ENCODE peak calls at places on chromosomes 4 and X, in eight cellular contexts. F, U, R, O, P, K, T and Y are unnamed samples.

GRCh38 chr4:129903861-129904260 is 807.9 kb downstream of the C4orf33 start:
- DNase-seq in U (no peak), P (no peak), F (no peak), O (no peak), T (no peak), K (no peak), R (no peak), Y (no peak)

GRCh38 chrX:107448625-107449468 is 605 bp upstream of the FRMPD3 start:
- DNase-seq in O (no peak), T (no peak), U (no peak), F (no peak), P (peak), K (no peak), R (no peak), Y (no peak)

GRCh38 chr4:90419124-90419711 is 292.0 kb downstream of the CCSER1 start:
- DNase-seq in F (no peak), O (no peak), U (no peak), R (no peak), K (no peak), T (no peak), P (no peak), Y (no peak)

GRCh38 chr4:6128221-6128871 is 72.0 kb downstream of the JAKMIP1 start:
- DNase-seq in R (peak), U (no peak), O (no peak), F (no peak), T (no peak), K (no peak), P (no peak), Y (no peak)

GRCh38 chrX:386768-387575 is at the start of gene PPP2R3B:
- DNase-seq in P (peak), O (peak), T (peak), K (peak), R (peak), F (peak), U (peak), Y (peak)

GRCh38 chr4:151807220-151807619 is 46.4 kb upstream of the GATB start:
- DNase-seq in O (no peak), K (peak), U (no peak), F (no peak), T (no peak), R (no peak), P (no peak), Y (no peak)

GRCh38 chr4:136025540-136025939 is 1506.8 kb downstream of the PCDH18 start:
- DNase-seq in U (no peak), P (no peak), K (no peak), F (no peak), R (no peak), O (no peak), T (no peak), Y (no peak)

GRCh38 chr4:183223046-183223445 is 97.0 kb downstream of the CLDN22 start:
- DNase-seq in K (no peak), R (no peak), T (no peak), U (no peak), F (no peak), P (no peak), O (no peak), Y (no peak)

GRCh38 chr4:157045507-157046127 is 30.3 kb upstream of the GLRB start:
- DNase-seq in F (peak), O (no peak), U (no peak), T (no peak), K (peak), P (no peak), R (no peak), Y (peak)

GRCh38 chrX:13669246-13669689 is 16.3 kb downstream of the TCEANC start:
- DNase-seq in T (peak), O (peak), K (peak), R (no peak), U (peak), P (peak), F (peak), Y (peak)

GRCh38 chrX:106608016-106608415 is 3.8 kb upstream of the RADX start:
- DNase-seq in K (no peak), T (no peak), R (no peak), F (no peak), P (no peak), O (no peak), U (no peak), Y (no peak)

GRCh38 chrX:136847874-136848273 is 32.7 kb downstream of the RBMX start:
- DNase-seq in U (no peak), R (no peak), T (no peak), F (peak), P (no peak), O (no peak), K (no peak), Y (no peak)

GRCh38 chrX:107654778-107655761 is 26.8 kb downstream of the PRPS1 start:
- DNase-seq in T (peak), P (peak), U (peak), O (peak), F (peak), K (peak), R (peak), Y (no peak)

GRCh38 chrX:44432641-44433040 is 89.2 kb upstream of the EFHC2 start:
- DNase-seq in P (no peak), O (no peak), U (no peak), K (no peak), T (no peak), R (no peak), F (no peak), Y (no peak)

GRCh38 chr4:76011700-76012387 is 4.5 kb upstream of the CXCL9 start:
- DNase-seq in P (no peak), T (no peak), F (no peak), O (no peak), R (no peak), U (no peak), K (peak), Y (peak)

GRCh38 chrX:106972896-106973295 is 27.1 kb downstream of the MORC4 start:
- DNase-seq in R (no peak), F (no peak), O (no peak), T (no peak), K (no peak), P (no peak), U (no peak), Y (no peak)

GRCh38 chr4:4377683-4378082 is 9.2 kb upstream of the NSG1 start:
- DNase-seq in K (no peak), T (no peak), R (no peak), O (no peak), P (no peak), U (no peak), F (no peak), Y (no peak)

GRCh38 chrX:132505116-132505515 is 16.3 kb upstream of the MBNL3 start:
- DNase-seq in U (no peak), R (no peak), P (no peak), F (no peak), T (no peak), K (peak), O (no peak), Y (peak)
- TF ChIP-seq CTCF in U (no peak), R (no peak), P (no peak), F (no peak), T (peak), K (no peak), O (no peak), Y (peak)

DNA sequence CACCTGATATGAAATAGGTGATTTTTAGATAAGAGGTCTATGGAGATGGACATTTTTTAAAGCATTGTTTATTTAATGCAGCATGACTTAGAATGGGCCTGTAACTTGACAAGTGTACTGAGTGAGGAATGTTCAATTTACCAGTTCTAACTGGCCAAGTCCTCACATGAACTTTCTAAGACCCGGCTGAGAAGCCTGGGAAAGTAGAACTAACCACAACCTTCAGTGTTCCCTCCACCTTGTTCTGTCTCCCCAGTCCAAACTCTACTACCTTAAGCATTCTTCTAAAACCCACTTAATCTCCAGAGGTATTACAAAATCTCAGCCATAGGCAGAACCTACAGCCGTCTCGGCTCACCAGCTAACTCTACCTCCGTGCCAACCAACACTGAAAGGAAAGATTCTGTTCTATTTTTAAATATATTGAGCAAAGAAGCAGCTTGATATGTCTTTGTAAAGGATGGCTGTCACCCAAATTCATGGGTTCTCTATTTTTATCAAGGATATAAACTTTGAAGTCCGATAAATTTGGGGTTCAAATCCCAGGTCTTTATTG is 6.8 kb downstream of the PPARGC1A start:
- DNase-seq in U (no peak), O (no peak), F (no peak), R (no peak), K (no peak), P (no peak), T (no peak), Y (no peak)
- TF ChIP-seq POLR2A in U (no peak), O (no peak), F (no peak), R (no peak), K (no peak), P (no peak), T (no peak), Y (no peak)

DNA sequence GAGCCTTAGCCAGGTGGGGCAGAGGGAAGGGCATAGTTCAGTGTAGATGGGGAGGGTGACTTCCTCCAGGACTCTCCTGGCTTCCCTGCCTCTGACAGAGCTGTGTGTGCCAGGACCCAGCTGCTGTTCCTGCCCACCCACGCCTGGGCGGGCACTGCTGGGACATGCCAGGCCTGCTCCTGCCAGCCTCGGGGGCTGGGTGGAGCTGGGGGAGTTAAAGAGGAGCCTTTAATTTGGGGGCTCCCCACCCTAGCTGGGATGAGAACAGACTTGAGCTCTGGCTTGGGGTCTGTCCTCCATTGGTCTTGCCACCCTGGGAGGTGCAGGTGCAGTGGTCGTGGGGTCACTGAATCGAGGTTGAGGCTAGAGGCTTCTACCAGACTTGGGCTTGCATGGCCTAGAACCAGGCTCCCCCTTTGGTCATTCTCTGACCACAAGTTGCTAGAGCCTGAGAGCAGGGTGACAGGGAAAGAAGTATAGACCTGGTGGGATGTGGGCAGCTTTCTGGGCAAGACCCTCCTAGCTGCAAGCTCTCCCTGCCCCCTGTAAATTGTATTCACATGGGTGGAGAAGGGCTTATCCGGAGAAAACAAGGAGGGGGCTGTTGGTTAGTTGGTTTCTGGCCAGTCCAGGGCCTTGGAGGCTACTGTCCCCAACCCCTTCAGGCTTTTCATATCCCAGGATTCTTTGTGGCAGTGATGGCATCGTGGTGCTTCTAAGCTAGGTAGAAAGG is 5.7 kb downstream of the EFNB1 start:
- DNase-seq in P (no peak), U (no peak), O (peak), K (no peak), T (peak), R (no peak), F (no peak), Y (no peak)
- H3K27ac ChIP-seq in P (no peak), U (peak), O (peak), K (peak), T (no peak), R (no peak), F (no peak), Y (no peak)

GRCh38 chr4:2371765-2372487 is 46.5 kb downstream of the ZFYVE28 start:
- DNase-seq in K (no peak), O (no peak), U (no peak), R (peak), T (no peak), F (no peak), P (no peak), Y (no peak)
- TF ChIP-seq CTCF in K (no peak), O (no peak), U (no peak), R (no peak), T (no peak), F (no peak), P (no peak), Y (no peak)

GRCh38 chr4:155953151-155954117 is at the start of gene CTSO:
- DNase-seq in F (peak), R (peak), O (peak), U (peak), T (peak), K (peak), P (peak), Y (peak)
- TF ChIP-seq POLR2A in F (no peak), R (peak), O (no peak), U (no peak), T (peak), K (peak), P (peak), Y (no peak)

GRCh38 chr4:168766537-168767316 is 243.3 kb downstream of the CBR4 start:
- DNase-seq in K (no peak), P (no peak), O (no peak), R (no peak), U (no peak), F (no peak), T (no peak), Y (no peak)
- H3K27ac ChIP-seq in K (peak), P (no peak), O (peak), R (no peak), U (peak), F (no peak), T (no peak), Y (no peak)

GRCh38 chr4:104491396-104491821 is 3.3 kb downstream of the CXXC4 start:
- DNase-seq in R (peak), T (peak), F (peak), O (no peak), U (peak), P (peak), K (peak), Y (peak)
- TF ChIP-seq CTCF in R (no peak), T (no peak), F (no peak), O (no peak), U (no peak), P (no peak), K (no peak), Y (no peak)

GRCh38 chr4:139666735-139667266 is 1.2 kb downstream of the MGST2 start:
- DNase-seq in O (peak), T (no peak), F (peak), U (peak), R (no peak), P (peak), K (peak), Y (peak)

GRCh38 chr4:139664442-139664841 is 1.2 kb upstream of the MGST2 start:
- DNase-seq in F (no peak), U (no peak), K (no peak), P (no peak), T (no peak), O (no peak), R (no peak), Y (no peak)

GRCh38 chr4:139665079-139665689 is 435 bp upstream of the MGST2 start:
- DNase-seq in T (no peak), K (no peak), U (no peak), F (no peak), R (no peak), O (no peak), P (no peak), Y (no peak)

GRCh38 chr4:139668036-139668435 is 2.4 kb downstream of the MGST2 start:
- DNase-seq in O (no peak), T (no peak), P (no peak), R (no peak), F (no peak), U (no peak), K (no peak), Y (no peak)

GRCh38 chr4:139665690-139666529 is at the start of gene MGST2:
- DNase-seq in U (peak), K (peak), P (peak), T (peak), O (peak), R (peak), F (peak), Y (peak)
- TF ChIP-seq POLR2A in U (no peak), K (peak), P (peak), T (peak), O (no peak), R (peak), F (peak), Y (no peak)

GRCh38 chr4:8438743-8439142 is 1.8 kb downstream of the ACOX3 start:
- DNase-seq in O (no peak), K (no peak), P (peak), U (no peak), T (no peak), R (no peak), F (no peak), Y (peak)

GRCh38 chr4:8435656-8436121 is 4.8 kb downstream of the ACOX3 start:
- DNase-seq in U (peak), F (peak), K (peak), P (no peak), T (peak), O (no peak), R (no peak), Y (peak)

GRCh38 chr4:8431553-8431952 is 9.0 kb downstream of the ACOX3 start:
- DNase-seq in K (no peak), U (no peak), F (no peak), T (no peak), P (no peak), R (no peak), O (no peak), Y (no peak)

GRCh38 chr4:8433181-8433580 is 7.3 kb downstream of the ACOX3 start:
- DNase-seq in F (no peak), U (no peak), R (no peak), O (no peak), P (no peak), T (no peak), K (no peak), Y (no peak)

GRCh38 chr4:8434251-8435073 is 6.1 kb downstream of the ACOX3 start:
- DNase-seq in F (no peak), R (no peak), U (no peak), O (no peak), K (no peak), T (no peak), P (no peak), Y (no peak)
- H3K27ac ChIP-seq in F (no peak), R (no peak), U (peak), O (peak), K (peak), T (no peak), P (no peak), Y (peak)

GRCh38 chr4:1463088-1463926 is 57.1 kb upstream of the NKX1-1 start:
- DNase-seq in T (no peak), P (peak), O (no peak), U (peak), K (no peak), F (no peak), R (peak), Y (peak)
- TF ChIP-seq CTCF in T (no peak), P (no peak), O (no peak), U (no peak), K (no peak), F (no peak), R (no peak), Y (no peak)